ENCODE peak calls at places on chromosome 21, in six cellular contexts. Y is HL-60, P is GM23338, T is A172, G is T-helper 9 cell, D is HFF-Myc. L is an unnamed sample.

GRCh38 chr21:43204638-43205037 is 35.8 kb downstream of the CRYAA start:
- DNase-seq in Y (no peak), P (no peak), T (no peak), G (no peak), D (no peak), L (no peak)

GRCh38 chr21:39004776-39005605 is 178.3 kb downstream of the PSMG1 start:
- DNase-seq in Y (peak; percentile 67), P (no peak), T (no peak), G (no peak), D (no peak), L (no peak)

GRCh38 chr21:15730484-15731242 is 881 bp downstream of the USP25 start:
- DNase-seq in Y (no peak), P (peak; percentile 45), T (no peak), G (no peak), D (no peak), L (no peak)

GRCh38 chr21:41953831-41954653 is at the start of gene C2CD2:
- DNase-seq in Y (peak; percentile 52), P (peak; percentile 78), T (peak; percentile 70), G (no peak), D (peak; percentile 42), L (no peak)

GRCh38 chr21:29231781-29232548 is 66.8 kb upstream of the BACH1 start:
- DNase-seq in Y (no peak), P (no peak), T (peak; percentile 90), G (no peak), D (no peak), L (no peak)

GRCh38 chr21:37445228-37445627 is 78.7 kb downstream of the DYRK1A start:
- DNase-seq in Y (no peak), P (no peak), T (no peak), G (no peak), D (no peak), L (no peak)

GRCh38 chr21:36557316-36557715 is 77.4 kb upstream of the CLDN14 start:
- DNase-seq in Y (no peak), P (no peak), T (no peak), G (no peak), D (no peak), L (no peak)

GRCh38 chr21:34602061-34602460 is 12.9 kb downstream of the RCAN1 start:
- DNase-seq in Y (no peak), P (no peak), T (no peak), G (no peak), D (no peak), L (no peak)

GRCh38 chr21:38915546-38915945 is 109.8 kb downstream of the ETS2 start:
- DNase-seq in Y (no peak), P (no peak), T (no peak), G (no peak), D (no peak), L (no peak)

GRCh38 chr21:41752231-41752681 is 14.6 kb downstream of the RIPK4 start:
- DNase-seq in Y (no peak), P (no peak), T (peak; percentile 97), G (no peak), D (peak; percentile 97), L (no peak)

GRCh38 chr21:31781737-31782136 is 49.8 kb upstream of the SCAF4 start:
- DNase-seq in Y (no peak), P (no peak), T (peak; percentile 55), G (no peak), D (peak; percentile 37), L (no peak)

GRCh38 chr21:30684506-30684905 is 34.1 kb downstream of the KRTAP21-3 start:
- DNase-seq in Y (no peak), P (no peak), T (no peak), G (no peak), D (no peak), L (no peak)

GRCh38 chr21:28543975-28544374 is 448.7 kb downstream of the LTN1 start:
- DNase-seq in Y (no peak), P (no peak), T (no peak), G (no peak), D (no peak), L (no peak)

GRCh38 chr21:26801524-26801923 is 43.7 kb downstream of the ADAMTS1 start:
- DNase-seq in Y (no peak), P (no peak), T (no peak), G (no peak), D (peak; percentile 87), L (no peak)

GRCh38 chr21:42829954-42830353 is 49.4 kb downstream of the WDR4 start:
- DNase-seq in Y (no peak), P (no peak), T (no peak), G (no peak), D (no peak), L (no peak)

GRCh38 chr21:33025106-33025470 is 647 bp upstream of the OLIG2 start:
- DNase-seq in Y (no peak), P (peak; percentile 82), T (no peak), G (no peak), D (no peak), L (no peak)

GRCh38 chr21:31693222-31693621 is 33.7 kb downstream of the SOD1 start:
- DNase-seq in Y (no peak), P (no peak), T (no peak), G (no peak), D (no peak), L (no peak)

GRCh38 chr21:14752006-14752909 is 206.1 kb upstream of the SAMSN1 start:
- DNase-seq in Y (no peak), P (no peak), T (no peak), G (no peak), D (no peak), L (no peak)

GRCh38 chr21:37436180-37436579 is 69.6 kb downstream of the DYRK1A start:
- DNase-seq in Y (no peak), P (no peak), T (no peak), G (no peak), D (no peak), L (no peak)

GRCh38 chr21:44947930-44948331 is 8.1 kb downstream of the SLX9 start:
- DNase-seq in Y (no peak), P (no peak), T (peak; percentile 88), G (no peak), D (no peak), L (no peak)